ENCODE peak calls at places on chromosomes 7 and 10, in ten cellular contexts. One of them, this sample, is unnamed.

GRCh38 chr10:102633282-102633681 is 11.0 kb upstream of the TRIM8 start:
- DNase-seq in GDM1: peak
- DNase-seq in cardiac fibroblast: peak
- DNase-seq in smooth muscle cell of the brain vasculature: no peak
- DNase-seq in Daoy: peak
- DNase-seq in bronchial epithelial cell: peak
- DNase-seq in SW480: no peak
- DNase-seq in A549: no peak
- DNase-seq in AG04450: no peak
- DNase-seq in HAP-1: no peak
- DNase-seq in this sample: no peak

GRCh38 chr7:147523056-147523455 is 1067.5 kb upstream of the C7orf33 start:
- DNase-seq in GDM1: no peak
- DNase-seq in cardiac fibroblast: peak
- DNase-seq in smooth muscle cell of the brain vasculature: no peak
- DNase-seq in Daoy: no peak
- DNase-seq in bronchial epithelial cell: no peak
- DNase-seq in SW480: no peak
- DNase-seq in A549: no peak
- DNase-seq in AG04450: no peak
- DNase-seq in HAP-1: no peak
- DNase-seq in this sample: no peak

GRCh38 chr7:19700936-19701335 is 7.9 kb downstream of the POLR1F start:
- DNase-seq in GDM1: no peak
- DNase-seq in cardiac fibroblast: no peak
- DNase-seq in smooth muscle cell of the brain vasculature: no peak
- DNase-seq in Daoy: no peak
- DNase-seq in bronchial epithelial cell: no peak
- DNase-seq in SW480: no peak
- DNase-seq in A549: no peak
- DNase-seq in AG04450: no peak
- DNase-seq in HAP-1: no peak
- DNase-seq in this sample: no peak

GRCh38 chr10:132679217-132679595 is 106.7 kb downstream of the NKX6-2 start:
- DNase-seq in GDM1: no peak
- DNase-seq in cardiac fibroblast: no peak
- DNase-seq in smooth muscle cell of the brain vasculature: no peak
- DNase-seq in Daoy: no peak
- DNase-seq in bronchial epithelial cell: no peak
- DNase-seq in SW480: no peak
- DNase-seq in A549: no peak
- DNase-seq in AG04450: no peak
- DNase-seq in HAP-1: no peak
- DNase-seq in this sample: no peak

GRCh38 chr7:47506716-47507354 is 75.1 kb downstream of the TNS3 start:
- DNase-seq in GDM1: no peak
- DNase-seq in cardiac fibroblast: peak
- DNase-seq in smooth muscle cell of the brain vasculature: no peak
- DNase-seq in Daoy: peak
- DNase-seq in bronchial epithelial cell: no peak
- DNase-seq in SW480: no peak
- DNase-seq in A549: no peak
- DNase-seq in AG04450: no peak
- DNase-seq in HAP-1: no peak
- DNase-seq in this sample: no peak

GRCh38 chr7:131900785-131901287 is 344.4 kb upstream of the PODXL start:
- DNase-seq in GDM1: no peak
- DNase-seq in cardiac fibroblast: no peak
- DNase-seq in smooth muscle cell of the brain vasculature: no peak
- DNase-seq in Daoy: no peak
- DNase-seq in bronchial epithelial cell: no peak
- DNase-seq in SW480: no peak
- DNase-seq in A549: no peak
- DNase-seq in AG04450: no peak
- DNase-seq in HAP-1: no peak
- DNase-seq in this sample: no peak

GRCh38 chr7:129762387-129762969 is 151.0 kb downstream of the NRF1 start:
- DNase-seq in GDM1: no peak
- DNase-seq in cardiac fibroblast: no peak
- DNase-seq in smooth muscle cell of the brain vasculature: no peak
- DNase-seq in Daoy: no peak
- DNase-seq in bronchial epithelial cell: no peak
- DNase-seq in SW480: no peak
- DNase-seq in A549: no peak
- DNase-seq in AG04450: no peak
- DNase-seq in HAP-1: no peak
- DNase-seq in this sample: no peak

GRCh38 chr7:24854866-24855265 is 97.6 kb upstream of the GSDME start:
- DNase-seq in GDM1: no peak
- DNase-seq in cardiac fibroblast: no peak
- DNase-seq in smooth muscle cell of the brain vasculature: no peak
- DNase-seq in Daoy: no peak
- DNase-seq in bronchial epithelial cell: no peak
- DNase-seq in SW480: no peak
- DNase-seq in A549: no peak
- DNase-seq in AG04450: no peak
- DNase-seq in HAP-1: no peak
- DNase-seq in this sample: no peak

GRCh38 chr10:32347363-32347735 is 391 bp upstream of the EPC1 start:
- DNase-seq in GDM1: no peak
- DNase-seq in cardiac fibroblast: no peak
- DNase-seq in smooth muscle cell of the brain vasculature: no peak
- DNase-seq in Daoy: no peak
- DNase-seq in bronchial epithelial cell: no peak
- DNase-seq in SW480: no peak
- DNase-seq in A549: no peak
- DNase-seq in AG04450: no peak
- DNase-seq in HAP-1: no peak
- DNase-seq in this sample: no peak

GRCh38 chr7:76380623-76380966 is 21.8 kb upstream of the YWHAG start:
- DNase-seq in GDM1: no peak
- DNase-seq in cardiac fibroblast: peak
- DNase-seq in smooth muscle cell of the brain vasculature: no peak
- DNase-seq in Daoy: no peak
- DNase-seq in bronchial epithelial cell: no peak
- DNase-seq in SW480: no peak
- DNase-seq in A549: no peak
- DNase-seq in AG04450: no peak
- DNase-seq in HAP-1: no peak
- DNase-seq in this sample: no peak

GRCh38 chr10:71971311-71971731 is 7.1 kb downstream of the CHST3 start:
- DNase-seq in GDM1: no peak
- DNase-seq in cardiac fibroblast: no peak
- DNase-seq in smooth muscle cell of the brain vasculature: no peak
- DNase-seq in Daoy: no peak
- DNase-seq in bronchial epithelial cell: peak
- DNase-seq in SW480: no peak
- DNase-seq in A549: no peak
- DNase-seq in AG04450: no peak
- DNase-seq in HAP-1: no peak
- DNase-seq in this sample: no peak

GRCh38 chr7:131557521-131558385 is 1.3 kb upstream of the PODXL start:
- DNase-seq in GDM1: no peak
- DNase-seq in cardiac fibroblast: no peak
- DNase-seq in smooth muscle cell of the brain vasculature: no peak
- DNase-seq in Daoy: no peak
- DNase-seq in bronchial epithelial cell: no peak
- DNase-seq in SW480: no peak
- DNase-seq in A549: no peak
- DNase-seq in AG04450: no peak
- DNase-seq in HAP-1: peak
- DNase-seq in this sample: no peak

GRCh38 chr7:33905389-33906032 is at the start of gene BMPER:
- DNase-seq in GDM1: no peak
- DNase-seq in cardiac fibroblast: no peak
- DNase-seq in smooth muscle cell of the brain vasculature: no peak
- DNase-seq in Daoy: peak
- DNase-seq in bronchial epithelial cell: peak
- DNase-seq in SW480: peak
- DNase-seq in A549: peak
- DNase-seq in AG04450: no peak
- DNase-seq in HAP-1: no peak
- DNase-seq in this sample: no peak

GRCh38 chr7:79118143-79118542 is 335.3 kb downstream of the MAGI2 start:
- DNase-seq in GDM1: no peak
- DNase-seq in cardiac fibroblast: no peak
- DNase-seq in smooth muscle cell of the brain vasculature: no peak
- DNase-seq in Daoy: no peak
- DNase-seq in bronchial epithelial cell: peak
- DNase-seq in SW480: no peak
- DNase-seq in A549: no peak
- DNase-seq in AG04450: no peak
- DNase-seq in HAP-1: no peak
- DNase-seq in this sample: no peak

GRCh38 chr10:11578802-11579255 is 32.6 kb downstream of the USP6NL start:
- DNase-seq in GDM1: no peak
- DNase-seq in cardiac fibroblast: no peak
- DNase-seq in smooth muscle cell of the brain vasculature: no peak
- DNase-seq in Daoy: no peak
- DNase-seq in bronchial epithelial cell: no peak
- DNase-seq in SW480: no peak
- DNase-seq in A549: no peak
- DNase-seq in AG04450: no peak
- DNase-seq in HAP-1: no peak
- DNase-seq in this sample: no peak

GRCh38 chr10:91088300-91089140 is 131.9 kb upstream of the PCGF5 start:
- DNase-seq in GDM1: no peak
- DNase-seq in cardiac fibroblast: peak
- DNase-seq in smooth muscle cell of the brain vasculature: no peak
- DNase-seq in Daoy: no peak
- DNase-seq in bronchial epithelial cell: peak
- DNase-seq in SW480: peak
- DNase-seq in A549: peak
- DNase-seq in AG04450: no peak
- DNase-seq in HAP-1: peak
- DNase-seq in this sample: no peak

GRCh38 chr10:13056461-13057077 is 43.4 kb upstream of the OPTN start:
- DNase-seq in GDM1: no peak
- DNase-seq in cardiac fibroblast: peak
- DNase-seq in smooth muscle cell of the brain vasculature: peak
- DNase-seq in Daoy: peak
- DNase-seq in bronchial epithelial cell: peak
- DNase-seq in SW480: peak
- DNase-seq in A549: peak
- DNase-seq in AG04450: peak
- DNase-seq in HAP-1: no peak
- DNase-seq in this sample: no peak

GRCh38 chr10:103739039-103739764 is 116.2 kb downstream of the SH3PXD2A start:
- DNase-seq in GDM1: no peak
- DNase-seq in cardiac fibroblast: peak
- DNase-seq in smooth muscle cell of the brain vasculature: peak
- DNase-seq in Daoy: peak
- DNase-seq in bronchial epithelial cell: peak
- DNase-seq in SW480: peak
- DNase-seq in A549: no peak
- DNase-seq in AG04450: peak
- DNase-seq in HAP-1: no peak
- DNase-seq in this sample: peak

GRCh38 chr10:5684971-5685763 is 529 bp downstream of the TASOR2 start:
- DNase-seq in GDM1: peak
- DNase-seq in cardiac fibroblast: peak
- DNase-seq in smooth muscle cell of the brain vasculature: peak
- DNase-seq in Daoy: peak
- DNase-seq in bronchial epithelial cell: peak
- DNase-seq in SW480: peak
- DNase-seq in A549: peak
- DNase-seq in AG04450: peak
- DNase-seq in HAP-1: peak
- DNase-seq in this sample: no peak

GRCh38 chr10:53957401-53957800 is 843.6 kb downstream of the PCDH15 start:
- DNase-seq in GDM1: no peak
- DNase-seq in cardiac fibroblast: no peak
- DNase-seq in smooth muscle cell of the brain vasculature: no peak
- DNase-seq in Daoy: no peak
- DNase-seq in bronchial epithelial cell: peak
- DNase-seq in SW480: peak
- DNase-seq in A549: no peak
- DNase-seq in AG04450: no peak
- DNase-seq in HAP-1: no peak
- DNase-seq in this sample: no peak

GRCh38 chr7:95001815-95002561 is 94.6 kb downstream of the PPP1R9A start:
- DNase-seq in GDM1: no peak
- DNase-seq in cardiac fibroblast: no peak
- DNase-seq in smooth muscle cell of the brain vasculature: no peak
- DNase-seq in Daoy: no peak
- DNase-seq in bronchial epithelial cell: no peak
- DNase-seq in SW480: no peak
- DNase-seq in A549: no peak
- DNase-seq in AG04450: no peak
- DNase-seq in HAP-1: no peak
- DNase-seq in this sample: no peak

GRCh38 chr7:88635149-88635548 is 124.4 kb upstream of the ZNF804B start:
- DNase-seq in GDM1: no peak
- DNase-seq in cardiac fibroblast: no peak
- DNase-seq in smooth muscle cell of the brain vasculature: no peak
- DNase-seq in Daoy: no peak
- DNase-seq in bronchial epithelial cell: no peak
- DNase-seq in SW480: no peak
- DNase-seq in A549: no peak
- DNase-seq in AG04450: no peak
- DNase-seq in HAP-1: peak
- DNase-seq in this sample: no peak

GRCh38 chr7:99499356-99499712 is 747 bp downstream of the ZNF394 start:
- DNase-seq in GDM1: no peak
- DNase-seq in cardiac fibroblast: peak
- DNase-seq in smooth muscle cell of the brain vasculature: no peak
- DNase-seq in Daoy: peak
- DNase-seq in bronchial epithelial cell: peak
- DNase-seq in SW480: peak
- DNase-seq in A549: peak
- DNase-seq in AG04450: no peak
- DNase-seq in HAP-1: no peak
- DNase-seq in this sample: no peak

This sample was measured in HS-27A.